ENCODE peak calls at places on chromosomes 4 and X, in seven cellular contexts. F, G, J, E, V, X and W are unnamed samples.

GRCh38 chr4:180557348-180557747 is 1685.9 kb upstream of the TENM3 start:
- DNase-seq in F (no peak), G (no peak), J (no peak), E (no peak), V (no peak), X (no peak), W (no peak)

GRCh38 chr4:54505362-54505761 is 152.4 kb upstream of the KIT start:
- DNase-seq in F (no peak), G (no peak), J (no peak), E (no peak), V (no peak), X (no peak), W (no peak)

GRCh38 chr4:108466936-108467902 is 153.2 kb upstream of the RPL34 start:
- DNase-seq in F (peak; percentile 94), G (no peak), J (no peak), E (no peak), V (peak; percentile 95), X (peak; percentile 11), W (no peak)

GRCh38 chrX:69431417-69431816 is 72.7 kb upstream of the NALF2 start:
- DNase-seq in F (no peak), G (no peak), J (no peak), E (no peak), V (no peak), X (no peak), W (no peak)

GRCh38 chr4:58587856-58588255 is 1477.7 kb upstream of the IGFBP7 start:
- DNase-seq in F (no peak), G (no peak), J (no peak), E (no peak), V (no peak), X (no peak), W (no peak)

GRCh38 chr4:122787940-122788339 is 38.7 kb upstream of the FGF2 start:
- DNase-seq in F (no peak), G (no peak), J (no peak), E (no peak), V (no peak), X (no peak), W (no peak)

GRCh38 chr4:112589207-112589606 is 47.5 kb downstream of the ZGRF1 start:
- DNase-seq in F (peak; percentile 4), G (no peak), J (peak; percentile 8), E (no peak), V (peak; percentile 17), X (no peak), W (no peak)

GRCh38 chr4:5753766-5754528 is 42.9 kb downstream of the EVC start:
- DNase-seq in F (peak; percentile 89), G (no peak), J (peak; percentile 43), E (no peak), V (peak; percentile 89), X (no peak), W (no peak)

GRCh38 chr4:27218013-27218412 is 357.4 kb downstream of the STIM2 start:
- DNase-seq in F (peak; percentile 31), G (no peak), J (no peak), E (no peak), V (no peak), X (no peak), W (no peak)

GRCh38 chr4:95637047-95637600 is 88.4 kb upstream of the UNC5C start:
- DNase-seq in F (peak; percentile 3), G (no peak), J (no peak), E (no peak), V (peak; percentile 42), X (no peak), W (no peak)

GRCh38 chrX:21509912-21510311 is 135.7 kb downstream of the CNKSR2 start:
- DNase-seq in F (peak; percentile 37), G (no peak), J (no peak), E (no peak), V (peak; percentile 34), X (no peak), W (no peak)

GRCh38 chrX:107450823-107451509 is 1.5 kb downstream of the FRMPD3 start:
- DNase-seq in F (no peak), G (no peak), J (no peak), E (no peak), V (no peak), X (no peak), W (no peak)

GRCh38 chr4:158182736-158183135 is 9.9 kb upstream of the GASK1B start:
- DNase-seq in F (no peak), G (peak; percentile 75), J (no peak), E (no peak), V (no peak), X (no peak), W (no peak)

GRCh38 chr4:2621419-2621818 is 85.0 kb downstream of the FAM193A start:
- DNase-seq in F (no peak), G (peak; percentile 17), J (no peak), E (no peak), V (no peak), X (no peak), W (no peak)

GRCh38 chr4:7769308-7769841 is 170.3 kb downstream of the AFAP1 start:
- DNase-seq in F (no peak), G (peak; percentile 51), J (no peak), E (no peak), V (no peak), X (no peak), W (no peak)

GRCh38 chr4:103306870-103307345 is 108.8 kb upstream of the CENPE start:
- DNase-seq in F (no peak), G (no peak), J (no peak), E (peak; percentile 76), V (no peak), X (no peak), W (peak; percentile 69)

GRCh38 chr4:25441519-25442117 is 64.6 kb downstream of the ANAPC4 start:
- DNase-seq in F (peak; percentile 36), G (no peak), J (peak; percentile 41), E (peak; percentile 53), V (peak; percentile 61), X (no peak), W (no peak)

GRCh38 chrX:45781901-45782553 is 581.4 kb upstream of the DIPK2B start:
- DNase-seq in F (peak; percentile 51), G (no peak), J (no peak), E (no peak), V (peak; percentile 73), X (no peak), W (no peak)

GRCh38 chr4:151329217-151330007 is 4.0 kb upstream of the SH3D19 start:
- DNase-seq in F (no peak), G (no peak), J (no peak), E (no peak), V (no peak), X (no peak), W (no peak)

GRCh38 chr4:185835814-185836213 is 23.8 kb upstream of the SORBS2 start:
- DNase-seq in F (no peak), G (no peak), J (no peak), E (no peak), V (no peak), X (no peak), W (no peak)

GRCh38 chr4:185997287-185997686 is 71.7 kb upstream of the TLR3 start:
- DNase-seq in F (no peak), G (peak; percentile 84), J (no peak), E (no peak), V (no peak), X (no peak), W (no peak)

GRCh38 chrX:48835524-48836329 is at the start of gene PCSK1N:
- DNase-seq in F (no peak), G (no peak), J (peak; percentile 71), E (no peak), V (no peak), X (peak; percentile 11), W (no peak)

GRCh38 chr4:3838437-3839380 is 72.5 kb downstream of the ADRA2C start:
- DNase-seq in F (no peak), G (no peak), J (no peak), E (no peak), V (no peak), X (no peak), W (no peak)

GRCh38 chrX:19195243-19195610 is 73.0 kb upstream of the ADGRG2 start:
- DNase-seq in F (no peak), G (no peak), J (no peak), E (no peak), V (no peak), X (no peak), W (no peak)

GRCh38 chr4:152436384-152436783 is 99.5 kb downstream of the FBXW7 start:
- DNase-seq in F (no peak), G (no peak), J (no peak), E (no peak), V (no peak), X (no peak), W (no peak)

GRCh38 chr4:123200417-123200945 is 196.1 kb upstream of the SPRY1 start:
- DNase-seq in F (peak; percentile 5), G (no peak), J (no peak), E (no peak), V (no peak), X (no peak), W (no peak)

GRCh38 chr4:21454196-21454595 is 494.4 kb downstream of the KCNIP4 start:
- DNase-seq in F (no peak), G (no peak), J (no peak), E (no peak), V (no peak), X (no peak), W (no peak)

GRCh38 chr4:5759236-5760075 is 48.5 kb downstream of the EVC start:
- DNase-seq in F (no peak), G (no peak), J (no peak), E (no peak), V (no peak), X (no peak), W (peak; percentile 37)

GRCh38 chr4:145195167-145195952 is 15.0 kb upstream of the OTUD4 start:
- DNase-seq in F (no peak), G (no peak), J (no peak), E (no peak), V (no peak), X (no peak), W (no peak)

GRCh38 chr4:109977854-109978501 is 65.3 kb downstream of the EGF start:
- DNase-seq in F (peak; percentile 45), G (no peak), J (peak; percentile 40), E (no peak), V (peak; percentile 65), X (no peak), W (no peak)

GRCh38 chrX:94493405-94493804 is 819.4 kb downstream of the FAM133A start:
- DNase-seq in F (no peak), G (no peak), J (no peak), E (no peak), V (no peak), X (no peak), W (no peak)

GRCh38 chr4:38072578-38072977 is 112.4 kb downstream of the PTTG2 start:
- DNase-seq in F (no peak), G (no peak), J (no peak), E (no peak), V (no peak), X (no peak), W (no peak)

GRCh38 chrX:30364229-30364628 is 55.0 kb upstream of the NR0B1 start:
- DNase-seq in F (no peak), G (no peak), J (no peak), E (no peak), V (no peak), X (no peak), W (no peak)

GRCh38 chr4:123744664-123745290 is 348.2 kb downstream of the SPRY1 start:
- DNase-seq in F (peak; percentile 55), G (no peak), J (no peak), E (no peak), V (peak; percentile 3), X (no peak), W (no peak)